ENCODE peak calls at places on chromosomes 12 and 14, in seven cellular contexts. P is heart right ventricle, H is H9, J is upper lobe of right lung, L is adrenal gland, D is left ventricle myocardium inferior, V is colonic mucosa. Q is an unnamed sample.
A peak's percentile ranks its signal among the peaks of the same experiment; 100 is the strongest.

GRCh38 chr12:85865905-85866304 is 8.2 kb upstream of the NTS start:
- DNase-seq in H (no peak), D (peak; percentile 22), V (no peak), J (no peak), L (no peak), P (no peak), Q (no peak)

GRCh38 chr14:84453541-84453940 is 1076.4 kb upstream of the FLRT2 start:
- DNase-seq in P (no peak), H (no peak), J (no peak), V (no peak), D (no peak), L (no peak), Q (no peak)

GRCh38 chr12:64390275-64390851 is at the start of gene C12orf56:
- DNase-seq in L (no peak), H (peak; percentile 87), D (no peak), J (no peak), V (peak; percentile 47), P (no peak), Q (no peak)

GRCh38 chr12:70609739-70610491 is 27.3 kb downstream of the PTPRB start:
- DNase-seq in D (peak; percentile 61), L (peak; percentile 49), P (peak; percentile 74), H (peak; percentile 67), J (peak; percentile 74), V (peak; percentile 75), Q (no peak)

GRCh38 chr14:69924181-69924580 is 45.0 kb downstream of the SMOC1 start:
- DNase-seq in H (no peak), V (no peak), P (no peak), L (no peak), J (no peak), D (no peak), Q (no peak)

GRCh38 chr12:105382771-105383632 is 52.5 kb downstream of the C12orf75 start:
- DNase-seq in L (no peak), H (peak; percentile 35), J (no peak), D (no peak), P (peak; percentile 46), V (peak; percentile 40), Q (peak; percentile 4)

GRCh38 chr12:11209098-11209497 is 22.4 kb upstream of the TAS2R42 start:
- DNase-seq in V (no peak), L (no peak), H (peak; percentile 49), J (no peak), D (no peak), P (no peak), Q (no peak)

GRCh38 chr12:6641131-6641530 is 5.4 kb upstream of the LPAR5 start:
- DNase-seq in P (no peak), J (no peak), L (no peak), D (no peak), V (no peak), H (no peak), Q (no peak)

GRCh38 chr14:64292197-64292596 is 2.0 kb downstream of the ESR2 start:
- DNase-seq in V (no peak), L (no peak), D (no peak), H (no peak), P (no peak), J (no peak), Q (no peak)

GRCh38 chr14:105913221-105913620 is 386.8 kb downstream of the TMEM121 start:
- DNase-seq in D (no peak), H (no peak), L (no peak), J (peak; percentile 54), P (no peak), V (no peak), Q (no peak)

GRCh38 chr12:109192358-109192757 is 76.0 kb downstream of the ACACB start:
- DNase-seq in L (peak; percentile 70), V (no peak), J (no peak), P (no peak), D (no peak), H (no peak), Q (no peak)

GRCh38 chr12:109680521-109681030 is 33.0 kb upstream of the FAM222A start:
- DNase-seq in P (no peak), J (no peak), D (no peak), V (peak; percentile 56), L (no peak), H (no peak), Q (no peak)

GRCh38 chr12:81296556-81297305 is 218.9 kb downstream of the ACSS3 start:
- DNase-seq in J (no peak), D (no peak), L (peak; percentile 13), P (peak; percentile 3), V (no peak), H (no peak), Q (no peak)

GRCh38 chr14:92513204-92513965 is at the start of gene RIN3:
- DNase-seq in L (peak; percentile 65), P (peak; percentile 67), H (peak; percentile 72), D (peak; percentile 58), J (peak; percentile 86), V (peak; percentile 52), Q (peak; percentile 56)

GRCh38 chr14:101774006-101774755 is 12.7 kb downstream of the PPP2R5C start:
- DNase-seq in D (no peak), H (no peak), V (no peak), L (no peak), J (no peak), P (no peak), Q (no peak)

GRCh38 chr14:57085801-57086200 is 182.9 kb downstream of the EXOC5 start:
- DNase-seq in L (no peak), V (no peak), H (no peak), D (no peak), P (no peak), J (no peak), Q (no peak)

GRCh38 chr12:97754306-97754705 is 291.7 kb downstream of the RMST start:
- DNase-seq in L (no peak), D (no peak), P (no peak), V (no peak), J (no peak), H (no peak), Q (no peak)

GRCh38 chr12:132608231-132609171 is 1.9 kb downstream of the LRCOL1 start:
- DNase-seq in L (no peak), J (no peak), D (no peak), V (no peak), H (no peak), P (no peak), Q (no peak)

GRCh38 chr12:65364021-65364420 is 85.5 kb downstream of the MSRB3 start:
- DNase-seq in H (no peak), D (no peak), J (no peak), P (no peak), V (no peak), L (no peak), Q (no peak)

GRCh38 chr14:71834308-71835204 is 97.7 kb upstream of the RGS6 start:
- DNase-seq in L (no peak), H (no peak), J (no peak), P (no peak), D (no peak), V (no peak), Q (no peak)

GRCh38 chr12:114680498-114681148 is 3.4 kb downstream of the TBX3 start:
- DNase-seq in H (no peak), J (no peak), D (no peak), V (no peak), P (no peak), L (peak; percentile 39), Q (no peak)

GRCh38 chr14:77620222-77620865 is 3.9 kb upstream of the SPTLC2 start:
- DNase-seq in L (no peak), H (no peak), D (no peak), P (no peak), V (peak; percentile 11), J (no peak), Q (no peak)

GRCh38 chr12:54220092-54220557 is 31.3 kb upstream of the SMUG1 start:
- DNase-seq in P (peak; percentile 64), D (peak; percentile 61), J (peak; percentile 61), H (peak; percentile 86), V (peak; percentile 73), L (peak; percentile 65), Q (peak; percentile 67)

GRCh38 chr12:39852346-39852745 is 232.7 kb upstream of the ABCD2 start:
- DNase-seq in D (no peak), V (no peak), L (no peak), P (no peak), J (no peak), H (no peak), Q (no peak)

GRCh38 chr12:4355150-4355842 is 24.2 kb downstream of the FGF23 start:
- DNase-seq in H (no peak), D (no peak), V (no peak), L (no peak), P (no peak), J (no peak), Q (no peak)

GRCh38 chr14:49972199-49972671 is 79.4 kb downstream of the ARF6 start:
- DNase-seq in L (no peak), H (no peak), D (no peak), J (no peak), P (peak; percentile 53), V (peak; percentile 79), Q (no peak)
- H3K4me1 ChIP-seq in L (peaks cover 53% of the 10 kb centered on the region), H (no peaks in the 10 kb centered on the region), D (peaks cover 39% of the 10 kb centered on the region), J (peaks cover 43% of the 10 kb centered on the region), P (no peaks in the 10 kb centered on the region), V (peaks cover 17% of the 10 kb centered on the region), Q (peaks cover 64% of the 10 kb centered on the region)

DNA sequence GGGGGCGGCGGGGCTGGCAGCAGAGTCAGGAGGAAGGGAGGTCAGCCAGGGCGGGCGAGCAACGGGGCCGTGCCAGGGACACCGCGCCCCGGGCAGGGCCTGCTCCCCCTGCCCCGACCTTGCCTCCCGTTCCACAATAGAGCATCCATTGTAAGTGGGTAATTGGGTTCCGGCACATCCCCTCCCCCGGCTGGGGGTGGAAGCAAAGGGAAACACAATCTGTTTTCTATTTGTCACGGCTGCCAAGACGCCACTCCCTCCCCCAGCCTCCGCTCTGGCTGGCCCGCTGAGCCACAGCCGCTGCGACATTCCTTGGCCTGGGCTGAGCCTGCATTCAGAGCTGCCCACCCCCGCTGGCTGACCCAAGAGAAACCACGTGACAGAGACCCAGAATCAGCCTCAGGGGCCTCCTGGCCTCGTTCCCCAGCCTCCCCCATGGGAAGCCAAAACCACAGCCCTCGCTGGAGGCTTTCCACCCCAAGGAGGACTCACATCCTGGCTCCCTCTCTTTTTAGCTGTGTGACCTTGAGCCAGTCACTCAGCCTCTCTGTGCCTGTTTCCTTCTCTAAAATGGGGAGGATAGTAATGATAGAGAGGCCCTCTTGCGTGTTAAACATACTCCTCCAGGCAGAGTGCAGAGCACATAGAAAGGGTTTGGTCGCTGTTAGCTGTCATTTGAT is 117.6 kb downstream of the SCARB1 start:
- DNase-seq in V (peak; percentile 87), P (peak; percentile 95), J (peak; percentile 93), L (peak; percentile 97), D (peak; percentile 95), H (peak; percentile 95), Q (no peak)
- H3K4me1 ChIP-seq in V (peaks cover 18% of the 10 kb centered on the region), P (peaks cover 6% of the 10 kb centered on the region), J (peaks cover 20% of the 10 kb centered on the region), L (peaks cover 31% of the 10 kb centered on the region), D (peaks cover 36% of the 10 kb centered on the region), H (no peaks in the 10 kb centered on the region), Q (no peaks in the 10 kb centered on the region)

GRCh38 chr12:15214851-15215601 is 6.2 kb downstream of the RERG start:
- DNase-seq in V (no peak), P (peak; percentile 38), D (no peak), H (no peak), J (no peak), L (no peak), Q (no peak)
- H3K4me1 ChIP-seq in V (no peaks in the 10 kb centered on the region), P (no peaks in the 10 kb centered on the region), D (peaks cover 17% of the 10 kb centered on the region), H (no peaks in the 10 kb centered on the region), J (peaks cover 7% of the 10 kb centered on the region), L (peaks cover 55% of the 10 kb centered on the region), Q (no peaks in the 10 kb centered on the region)

DNA sequence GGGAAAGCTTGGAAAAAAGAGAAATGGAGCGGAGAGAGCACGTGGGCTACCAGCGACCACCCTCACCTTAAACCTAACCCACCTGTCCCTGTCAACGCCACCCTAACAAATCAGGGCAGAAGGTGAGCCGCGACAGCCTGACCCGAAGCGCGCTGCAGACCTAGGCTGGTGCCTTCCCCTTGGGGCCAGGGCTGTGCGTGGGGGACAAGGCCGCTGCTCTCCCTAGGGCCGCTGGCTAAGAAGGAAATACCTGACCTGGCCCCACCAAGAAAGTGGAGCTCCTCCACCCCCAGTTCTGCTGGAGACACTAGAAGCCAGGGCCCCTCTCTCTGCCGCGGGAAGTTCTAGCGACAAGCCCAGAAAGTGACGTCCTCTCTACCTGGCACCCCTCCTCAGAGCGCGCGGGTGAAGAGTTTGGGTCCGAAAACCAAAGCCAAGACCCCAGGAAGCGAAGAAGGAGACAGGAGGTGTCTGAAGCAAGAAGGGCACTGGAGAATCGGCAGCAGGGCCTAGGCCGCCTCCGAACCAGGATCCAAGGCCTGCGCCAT is 7.5 kb downstream of the SIX1 start:
- DNase-seq in D (no peak), J (no peak), P (no peak), H (no peak), V (no peak), L (no peak), Q (no peak)
- H3K4me1 ChIP-seq in D (peaks cover 37% of the 10 kb centered on the region), J (peaks cover 11% of the 10 kb centered on the region), P (peaks cover 2% of the 10 kb centered on the region), H (peaks cover 4% of the 10 kb centered on the region), V (no peaks in the 10 kb centered on the region), L (no peaks in the 10 kb centered on the region), Q (peaks cover 9% of the 10 kb centered on the region)

Q was measured in CD8-positive, alpha-beta memory T cell.